ENCODE peak calls at places on chromosomes 11 and 22, in nine cellular contexts. F is GM12865; E is fibroblast of lung; O is left lung; S is activated CD8-positive, alpha-beta memory T cell treated with anti-CD3 and anti-CD28 coated beads, Interleukin-2, amount 50 U/mL, for 4 hours; Y is stimulated activated CD8-positive, alpha-beta memory T cell treated with anti-CD3 and anti-CD28 coated beads, Interleukin-7, amount 100 ng/mL, for 1 hour; D is activated CD4-positive, alpha-beta T cell treated with anti-CD3 and anti-CD28 coated beads, Interleukin-2, amount 50 U/mL, for 4 hours; R is effector memory CD8-positive, alpha-beta T cell; H is choroid plexus epithelial cell. J is an unnamed sample.

GRCh38 chr11:94629741-94630140 is 62.6 kb downstream of the PIWIL4 start:
- DNase-seq in F (no peak), O (no peak), H (no peak), S (no peak), Y (no peak), R (no peak), D (no peak), E (peak), J (no peak)

GRCh38 chr22:30562391-30562790 is 12.1 kb downstream of the GAL3ST1 start:
- DNase-seq in D (no peak), E (no peak), Y (no peak), S (no peak), H (no peak), R (no peak), F (no peak), O (no peak), J (peak)

GRCh38 chr22:37696657-37697539 is at the start of gene TRIOBP:
- DNase-seq in F (peak), R (peak), H (peak), D (peak), Y (peak), O (peak), E (peak), S (peak), J (peak)

GRCh38 chr22:26615149-26615548 is 2.7 kb downstream of the CRYBB1 start:
- DNase-seq in O (no peak), E (no peak), D (no peak), R (no peak), S (no peak), H (no peak), Y (no peak), F (peak), J (no peak)

GRCh38 chr22:47055461-47055860 is 293.0 kb downstream of the TBC1D22A start:
- DNase-seq in O (peak), D (no peak), F (no peak), H (no peak), E (no peak), Y (no peak), R (no peak), S (no peak), J (no peak)

GRCh38 chr11:70675697-70676374 is 277.5 kb downstream of the CTTN start:
- DNase-seq in Y (no peak), D (no peak), H (no peak), S (no peak), O (no peak), F (no peak), R (no peak), E (no peak), J (no peak)

GRCh38 chr11:95341246-95341645 is 110.2 kb upstream of the SESN3 start:
- DNase-seq in S (no peak), Y (no peak), O (no peak), E (peak), R (no peak), H (no peak), F (no peak), D (no peak), J (no peak)

GRCh38 chr11:44032304-44033085 is 15.3 kb upstream of the ACCSL start:
- DNase-seq in H (peak), D (no peak), F (no peak), Y (no peak), S (no peak), E (peak), O (no peak), R (no peak), J (no peak)

GRCh38 chr11:117128289-117128688 is 15.8 kb upstream of the PAFAH1B2 start:
- DNase-seq in D (no peak), Y (no peak), S (no peak), E (no peak), O (no peak), R (no peak), F (no peak), H (no peak), J (no peak)

GRCh38 chr11:111299111-111300026 is 1.0 kb downstream of the POU2AF3 start:
- DNase-seq in O (peak), F (peak), D (no peak), S (no peak), Y (no peak), H (peak), E (peak), R (no peak), J (peak)

GRCh38 chr11:30960387-30960992 is 374.3 kb upstream of the MPPED2 start:
- DNase-seq in R (no peak), D (no peak), E (peak), S (no peak), H (peak), F (peak), Y (no peak), O (no peak), J (no peak)

GRCh38 chr22:31155425-31155824 is 4.6 kb upstream of the RNF185 start:
- DNase-seq in H (peak), E (peak), R (no peak), S (no peak), O (no peak), D (no peak), F (no peak), Y (no peak), J (no peak)

GRCh38 chr11:10856689-10857603 is 907 bp downstream of the ZBED5 start:
- DNase-seq in F (peak), Y (no peak), R (no peak), D (no peak), O (no peak), S (no peak), E (peak), H (peak), J (no peak)

GRCh38 chr22:40385041-40385782 is 14.8 kb downstream of the SGSM3 start:
- DNase-seq in H (no peak), E (no peak), Y (no peak), O (no peak), F (peak), R (no peak), S (no peak), D (no peak), J (no peak)

GRCh38 chr22:37284807-37285355 is 2.6 kb downstream of the CYTH4 start:
- DNase-seq in R (peak), H (no peak), D (no peak), Y (no peak), F (peak), O (peak), S (peak), E (no peak), J (no peak)

GRCh38 chr11:66937334-66937733 is 20.8 kb downstream of the PC start:
- DNase-seq in S (no peak), F (no peak), D (no peak), E (no peak), R (no peak), O (no peak), Y (no peak), H (no peak), J (no peak)

GRCh38 chr22:17888855-17889254 is 114.6 kb upstream of the BID start:
- DNase-seq in H (peak), F (peak), E (peak), R (no peak), D (no peak), O (peak), S (no peak), Y (no peak), J (no peak)

J was measured in PC-9.